ENCODE peak calls at places on chromosomes 3 and 15, in four cellular contexts. One of them, this sample, is unnamed.

GRCh38 chr3:50126287-50127211 is 28.6 kb upstream of the SEMA3F start:
- DNase-seq in WTC11: no peak
- DNase-seq in K562: peak; percentile 35
- DNase-seq in HepG2: peak; percentile 28
- DNase-seq in this sample: no peak

GRCh38 chr15:52678468-52679231 is 538 bp downstream of the ATOSA start:
- DNase-seq in WTC11: peak; percentile 81
- DNase-seq in HepG2: peak; percentile 57
- DNase-seq in K562: peak; percentile 33
- DNase-seq in this sample: no peak

GRCh38 chr15:67064607-67065530 is 533 bp upstream of the SMAD3 start:
- DNase-seq in K562: peak; percentile 95
- DNase-seq in WTC11: peak; percentile 76
- DNase-seq in HepG2: peak; percentile 67
- DNase-seq in this sample: no peak

GRCh38 chr15:85515212-85515611 is 134.8 kb downstream of the AKAP13 start:
- DNase-seq in WTC11: no peak
- DNase-seq in K562: no peak
- DNase-seq in HepG2: peak; percentile 85
- DNase-seq in this sample: no peak

GRCh38 chr3:59286791-59287531 is 237.1 kb upstream of the CFAP20DC start:
- DNase-seq in WTC11: no peak
- DNase-seq in HepG2: no peak
- DNase-seq in K562: no peak
- DNase-seq in this sample: no peak

GRCh38 chr15:78840661-78841060 is 29.4 kb upstream of the ADAMTS7 start:
- DNase-seq in K562: no peak
- DNase-seq in WTC11: no peak
- DNase-seq in HepG2: no peak
- DNase-seq in this sample: no peak

GRCh38 chr3:53812434-53812833 is 33.8 kb downstream of the CHDH start:
- DNase-seq in HepG2: no peak
- DNase-seq in K562: no peak
- DNase-seq in WTC11: no peak
- DNase-seq in this sample: no peak

GRCh38 chr15:69751147-69751546 is 298.5 kb downstream of the RPLP1 start:
- DNase-seq in HepG2: no peak
- DNase-seq in K562: no peak
- DNase-seq in WTC11: no peak
- DNase-seq in this sample: no peak

GRCh38 chr3:111605016-111605415 is 9.9 kb upstream of the ZBED2 start:
- DNase-seq in HepG2: no peak
- DNase-seq in WTC11: no peak
- DNase-seq in K562: no peak
- DNase-seq in this sample: no peak

GRCh38 chr3:9316881-9317341 is 45.9 kb upstream of the THUMPD3 start:
- DNase-seq in HepG2: no peak
- DNase-seq in WTC11: peak; percentile 15
- DNase-seq in K562: no peak
- DNase-seq in this sample: no peak

GRCh38 chr15:41022487-41023090 is 69.3 kb downstream of the CHAC1 start:
- DNase-seq in HepG2: peak; percentile 28
- DNase-seq in WTC11: peak; percentile 56
- DNase-seq in K562: peak; percentile 43
- DNase-seq in this sample: peak; percentile 21

GRCh38 chr3:18625085-18625484 is 199.9 kb upstream of the SATB1 start:
- DNase-seq in K562: no peak
- DNase-seq in WTC11: no peak
- DNase-seq in HepG2: no peak
- DNase-seq in this sample: no peak

GRCh38 chr3:25849641-25850040 is 59.8 kb downstream of the OXSM start:
- DNase-seq in WTC11: no peak
- DNase-seq in HepG2: no peak
- DNase-seq in K562: no peak
- DNase-seq in this sample: no peak

GRCh38 chr3:133042778-133043177 is 4.6 kb downstream of the TMEM108 start:
- DNase-seq in K562: no peak
- DNase-seq in WTC11: no peak
- DNase-seq in HepG2: no peak
- DNase-seq in this sample: no peak

GRCh38 chr3:60000311-60001105 is 950.7 kb upstream of the CFAP20DC start:
- DNase-seq in HepG2: no peak
- DNase-seq in WTC11: no peak
- DNase-seq in K562: no peak
- DNase-seq in this sample: no peak

GRCh38 chr15:75068748-75069147 is 45.4 kb downstream of the PPCDC start:
- DNase-seq in K562: no peak
- DNase-seq in WTC11: no peak
- DNase-seq in HepG2: no peak
- DNase-seq in this sample: no peak

GRCh38 chr3:149454746-149455145 is 19.8 kb upstream of the TM4SF4 start:
- DNase-seq in HepG2: no peak
- DNase-seq in WTC11: no peak
- DNase-seq in K562: no peak
- DNase-seq in this sample: no peak

GRCh38 chr3:16606398-16606797 is 1.2 kb upstream of the DAZL start:
- DNase-seq in HepG2: no peak
- DNase-seq in K562: no peak
- DNase-seq in WTC11: no peak
- DNase-seq in this sample: no peak

GRCh38 chr3:36461588-36461987 is 81.3 kb downstream of the STAC start:
- DNase-seq in K562: no peak
- DNase-seq in HepG2: no peak
- DNase-seq in WTC11: no peak
- DNase-seq in this sample: no peak

GRCh38 chr15:90002428-90002844 is 1.3 kb downstream of the ZNF710 start:
- DNase-seq in HepG2: no peak
- DNase-seq in K562: no peak
- DNase-seq in WTC11: peak; percentile 53
- DNase-seq in this sample: no peak

GRCh38 chr3:134976948-134977347 is 181.9 kb downstream of the EPHB1 start:
- DNase-seq in K562: no peak
- DNase-seq in HepG2: no peak
- DNase-seq in WTC11: no peak
- DNase-seq in this sample: no peak

GRCh38 chr15:58447244-58448010 is 15.6 kb downstream of the LIPC start:
- DNase-seq in WTC11: no peak
- DNase-seq in HepG2: no peak
- DNase-seq in K562: no peak
- DNase-seq in this sample: no peak

GRCh38 chr3:47628426-47628825 is 49.8 kb upstream of the CSPG5 start:
- DNase-seq in HepG2: no peak
- DNase-seq in K562: no peak
- DNase-seq in WTC11: no peak
- DNase-seq in this sample: no peak

GRCh38 chr15:88166330-88166993 is 90.1 kb downstream of the NTRK3 start:
- DNase-seq in WTC11: peak; percentile 71
- DNase-seq in K562: peak; percentile 15
- DNase-seq in HepG2: peak; percentile 10
- DNase-seq in this sample: no peak

DNA sequence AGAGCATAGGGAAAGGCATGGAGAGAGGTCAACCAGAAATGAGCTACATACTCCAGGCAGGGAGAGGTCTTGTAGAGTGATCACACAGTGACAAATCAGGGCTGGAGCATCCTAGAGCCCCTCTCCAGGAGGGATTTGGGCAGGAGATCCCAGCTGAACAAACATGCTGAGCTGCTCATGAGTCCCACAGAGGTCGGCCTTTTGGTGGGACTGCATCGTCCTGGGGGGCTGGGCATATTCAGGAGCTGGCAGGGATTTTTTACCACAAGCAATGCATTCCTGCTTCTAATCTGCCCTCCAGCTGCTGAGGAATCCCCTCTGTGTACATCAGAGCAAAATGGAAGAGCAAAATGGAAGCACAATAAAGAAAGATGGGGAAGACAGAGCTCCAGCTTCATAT is 94.9 kb downstream of the NTRK3 start:
- DNase-seq in K562: no peak
- DNase-seq in HepG2: no peak
- DNase-seq in WTC11: no peak
- DNase-seq in this sample: no peak
- TF ChIP-seq ETV6 in K562: no peak
- TF ChIP-seq ETV6 in HepG2: no peak
- TF ChIP-seq ETV6 in WTC11: no peak
- TF ChIP-seq ETV6 in this sample: no peak

DNA sequence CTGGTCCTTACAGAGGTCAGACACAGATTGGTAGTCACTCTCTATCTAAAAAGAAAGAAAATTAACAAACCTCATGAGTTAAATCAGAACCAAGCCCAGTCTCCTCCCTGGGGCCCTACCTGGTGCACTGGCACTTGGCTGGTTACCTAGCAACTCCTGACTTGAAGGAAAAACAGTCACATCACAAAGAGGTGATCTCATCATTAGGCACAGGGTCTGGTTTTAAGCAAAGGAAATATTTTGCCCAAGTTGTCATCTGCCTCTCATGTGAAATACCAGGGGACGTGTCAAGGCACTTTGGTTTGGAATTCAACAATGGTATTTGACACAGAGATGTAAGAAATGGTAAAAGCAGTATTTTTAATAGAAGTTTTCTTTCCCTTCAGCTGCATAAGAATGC is 47.7 kb upstream of the FMN1 start:
- DNase-seq in K562: no peak
- DNase-seq in WTC11: no peak
- DNase-seq in HepG2: peak; percentile 10
- DNase-seq in this sample: no peak
- TF ChIP-seq ETV6 in K562: no peak
- TF ChIP-seq ETV6 in WTC11: no peak
- TF ChIP-seq ETV6 in HepG2: no peak
- TF ChIP-seq ETV6 in this sample: no peak

GRCh38 chr3:38558864-38559263 is 62.7 kb downstream of the EXOG start:
- DNase-seq in HepG2: no peak
- DNase-seq in K562: no peak
- DNase-seq in WTC11: no peak
- DNase-seq in this sample: no peak
- TF ChIP-seq ETV6 in HepG2: no peak
- TF ChIP-seq ETV6 in K562: no peak
- TF ChIP-seq ETV6 in WTC11: no peak
- TF ChIP-seq ETV6 in this sample: no peak

DNA sequence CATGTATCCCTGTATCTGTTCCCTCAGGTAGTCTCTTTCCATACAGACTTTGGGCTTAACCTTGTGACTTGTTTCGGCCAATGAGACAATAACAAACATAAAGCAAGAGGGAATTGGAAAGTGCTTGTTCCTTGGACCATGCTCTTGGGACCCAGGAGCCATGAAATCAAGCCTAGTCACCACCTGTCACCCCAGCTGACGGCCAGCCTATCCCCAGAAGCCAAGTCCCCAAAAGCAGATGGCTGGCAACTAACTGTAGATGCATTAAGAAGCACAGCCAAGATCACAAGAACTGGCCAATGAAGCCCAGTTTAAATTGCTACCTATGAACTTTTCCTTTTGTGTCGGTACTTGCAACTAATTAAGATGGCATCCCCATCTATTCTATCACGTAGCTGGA is 822.0 kb downstream of the CADM2 start:
- DNase-seq in HepG2: no peak
- DNase-seq in WTC11: no peak
- DNase-seq in K562: no peak
- DNase-seq in this sample: no peak
- TF ChIP-seq ETV6 in HepG2: no peak
- TF ChIP-seq ETV6 in WTC11: no peak
- TF ChIP-seq ETV6 in K562: no peak
- TF ChIP-seq ETV6 in this sample: no peak

DNA sequence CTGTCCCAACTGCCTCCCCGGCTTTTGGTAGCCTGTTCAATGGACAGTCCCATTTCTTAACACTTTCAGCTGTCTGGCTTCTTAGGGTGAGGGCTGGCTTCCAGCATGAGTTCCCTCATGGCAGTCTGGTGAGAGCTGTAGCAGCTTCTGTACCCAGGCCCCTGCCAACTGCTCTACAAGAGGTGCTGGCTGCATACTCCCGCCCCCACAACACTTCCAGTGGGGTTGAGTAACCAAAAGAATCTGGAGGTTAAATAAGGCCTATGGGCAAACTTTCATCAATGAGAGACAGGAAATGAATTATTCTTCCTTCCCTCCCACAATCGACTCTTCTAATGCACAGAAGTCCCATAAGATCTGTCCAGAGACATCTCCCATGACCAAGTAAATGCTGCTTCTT is 145.0 kb downstream of the NEK10 start:
- DNase-seq in K562: no peak
- DNase-seq in HepG2: no peak
- DNase-seq in WTC11: no peak
- DNase-seq in this sample: no peak
- TF ChIP-seq ETV6 in K562: no peak
- TF ChIP-seq ETV6 in HepG2: no peak
- TF ChIP-seq ETV6 in WTC11: no peak
- TF ChIP-seq ETV6 in this sample: no peak

GRCh38 chr15:101710806-101711205 is 13.5 kb downstream of the TARS3 start:
- DNase-seq in K562: no peak
- DNase-seq in WTC11: no peak
- DNase-seq in HepG2: peak; percentile 10
- DNase-seq in this sample: no peak
- TF ChIP-seq ETV6 in K562: no peak
- TF ChIP-seq ETV6 in WTC11: no peak
- TF ChIP-seq ETV6 in HepG2: no peak
- TF ChIP-seq ETV6 in this sample: no peak

GRCh38 chr3:58167431-58168351 is 43.1 kb downstream of the DNASE1L3 start:
- DNase-seq in WTC11: peak; percentile 82
- DNase-seq in K562: peak; percentile 70
- DNase-seq in HepG2: no peak
- DNase-seq in this sample: no peak
- TF ChIP-seq ETV6 in WTC11: no peak
- TF ChIP-seq ETV6 in K562: no peak
- TF ChIP-seq ETV6 in HepG2: no peak
- TF ChIP-seq ETV6 in this sample: no peak

DNA sequence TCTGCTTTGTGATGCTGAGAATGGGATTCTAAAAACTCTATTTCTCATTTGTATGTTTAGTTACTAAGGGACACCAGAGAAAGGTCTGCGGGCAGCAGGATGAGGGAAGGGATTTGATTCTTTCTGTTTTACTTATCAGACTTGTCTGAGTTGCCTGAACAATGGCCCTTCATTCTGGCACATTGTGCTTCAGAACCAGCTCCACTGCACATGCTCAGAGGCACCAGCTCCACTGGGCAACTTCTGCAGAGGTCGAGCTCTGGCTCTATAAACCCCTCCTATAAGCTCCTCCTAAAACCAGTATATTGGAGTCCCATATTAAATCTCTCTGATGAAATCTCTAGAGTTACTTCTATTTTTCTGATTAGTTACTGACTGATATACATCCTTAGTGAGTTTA is 453.2 kb upstream of the CDIN1 start:
- DNase-seq in K562: no peak
- DNase-seq in WTC11: no peak
- DNase-seq in HepG2: no peak
- DNase-seq in this sample: no peak
- TF ChIP-seq ETV6 in K562: no peak
- TF ChIP-seq ETV6 in WTC11: no peak
- TF ChIP-seq ETV6 in HepG2: no peak
- TF ChIP-seq ETV6 in this sample: no peak

This sample was measured in GM12878.